ENCODE peak calls at places on chromosomes 13 and 19, in six cellular contexts. U is bronchial epithelial cell, I is heart right ventricle, K is kidney epithelial cell, P is A549, F is mucosa of descending colon. E is an unnamed sample.

GRCh38 chr19:55354698-55355212 is at the start of gene COX6B2:
- DNase-seq in U (no peak), I (no peak), K (no peak), P (no peak), F (no peak), E (no peak)

GRCh38 chr13:48043789-48044503 is 6.4 kb downstream of the NUDT15 start:
- DNase-seq in U (peak), I (no peak), K (no peak), P (no peak), F (no peak), E (peak)

GRCh38 chr19:39778763-39779162 is at the start of gene LEUTX:
- DNase-seq in U (no peak), I (no peak), K (no peak), P (no peak), F (no peak), E (no peak)

GRCh38 chr19:55156202-55157063 is 1.1 kb downstream of the TNNI3 start:
- DNase-seq in U (peak), I (peak), K (no peak), P (peak), F (peak), E (no peak)

GRCh38 chr13:46544811-46545210 is 8.2 kb upstream of the LRCH1 start:
- DNase-seq in U (no peak), I (no peak), K (no peak), P (no peak), F (no peak), E (no peak)

GRCh38 chr19:21434967-21435544 is 38.1 kb downstream of the ZNF493 start:
- DNase-seq in U (no peak), I (no peak), K (no peak), P (no peak), F (no peak), E (no peak)

GRCh38 chr13:95643471-95643813 is 1.1 kb downstream of the DZIP1 start:
- DNase-seq in U (no peak), I (no peak), K (no peak), P (peak), F (no peak), E (no peak)

GRCh38 chr13:95607363-95607762 is 37.1 kb downstream of the DZIP1 start:
- DNase-seq in U (peak), I (no peak), K (peak), P (peak), F (no peak), E (no peak)

GRCh38 chr13:43214124-43214523 is 190.7 kb downstream of the DNAJC15 start:
- DNase-seq in U (no peak), I (no peak), K (no peak), P (no peak), F (no peak), E (no peak)

GRCh38 chr13:60583911-60584753 is 187.1 kb downstream of the TDRD3 start:
- DNase-seq in U (peak), I (no peak), K (peak), P (peak), F (no peak), E (peak)

GRCh38 chr13:114067886-114068722 is 64.3 kb downstream of the RASA3 start:
- DNase-seq in U (no peak), I (no peak), K (no peak), P (no peak), F (peak), E (no peak)

GRCh38 chr13:34750078-34750703 is 191.9 kb upstream of the NBEA start:
- DNase-seq in U (no peak), I (peak), K (no peak), P (no peak), F (no peak), E (no peak)

GRCh38 chr19:46656541-46656940 is 4.4 kb downstream of the DACT3 start:
- DNase-seq in U (peak), I (no peak), K (no peak), P (no peak), F (no peak), E (no peak)

GRCh38 chr19:6220385-6221191 is 59.2 kb downstream of the MLLT1 start:
- DNase-seq in U (no peak), I (peak), K (no peak), P (no peak), F (peak), E (no peak)

GRCh38 chr13:82458169-82458568 is 1424.1 kb downstream of the SLITRK1 start:
- DNase-seq in U (no peak), I (no peak), K (no peak), P (no peak), F (no peak), E (no peak)

GRCh38 chr13:30112602-30113435 is 194.5 kb downstream of the KATNAL1 start:
- DNase-seq in U (peak), I (peak), K (no peak), P (peak), F (peak), E (peak)

GRCh38 chr19:3038214-3038613 is 9.1 kb upstream of the TLE2 start:
- DNase-seq in U (no peak), I (no peak), K (no peak), P (no peak), F (no peak), E (no peak)

GRCh38 chr19:12647490-12648071 is 19.0 kb downstream of the MAN2B1 start:
- DNase-seq in U (peak), I (peak), K (no peak), P (no peak), F (peak), E (no peak)

GRCh38 chr13:73683746-73684145 is 450.5 kb downstream of the KLF12 start:
- DNase-seq in U (no peak), I (no peak), K (no peak), P (no peak), F (no peak), E (no peak)

GRCh38 chr19:39553082-39553652 is 13.2 kb upstream of the EID2 start:
- DNase-seq in U (no peak), I (no peak), K (no peak), P (no peak), F (no peak), E (no peak)

GRCh38 chr19:56120371-56121179 is 520 bp downstream of the ZNF787 start:
- DNase-seq in U (peak), I (peak), K (no peak), P (peak), F (peak), E (no peak)

GRCh38 chr13:27489456-27489855 is 39.1 kb upstream of the MTIF3 start:
- DNase-seq in U (no peak), I (no peak), K (no peak), P (no peak), F (no peak), E (no peak)

GRCh38 chr19:13044160-13044853 is 49.0 kb downstream of the NFIX start:
- DNase-seq in U (peak), I (peak), K (no peak), P (no peak), F (no peak), E (no peak)

GRCh38 chr19:32649751-32650150 is 25.2 kb downstream of the ANKRD27 start:
- DNase-seq in U (no peak), I (peak), K (no peak), P (no peak), F (no peak), E (no peak)

GRCh38 chr19:15251749-15252397 is 19.6 kb upstream of the EPHX3 start:
- DNase-seq in U (peak), I (peak), K (peak), P (peak), F (peak), E (peak)

GRCh38 chr13:29753593-29754485 is 96.6 kb downstream of the UBL3 start:
- DNase-seq in U (no peak), I (no peak), K (no peak), P (no peak), F (no peak), E (no peak)

GRCh38 chr13:33918199-33918932 is 100.4 kb downstream of the RFC3 start:
- DNase-seq in U (peak), I (no peak), K (peak), P (peak), F (no peak), E (no peak)

GRCh38 chr19:41795031-41795461 is 1.3 kb upstream of the CEACAM3 start:
- DNase-seq in U (peak), I (no peak), K (no peak), P (peak), F (no peak), E (no peak)

GRCh38 chr19:41796362-41796761 is at the start of gene CEACAM3:
- DNase-seq in U (no peak), I (no peak), K (no peak), P (no peak), F (no peak), E (no peak)

GRCh38 chr19:41793414-41793727 is 3.0 kb upstream of the CEACAM3 start:
- DNase-seq in U (no peak), I (no peak), K (no peak), P (no peak), F (no peak), E (no peak)

DNA sequence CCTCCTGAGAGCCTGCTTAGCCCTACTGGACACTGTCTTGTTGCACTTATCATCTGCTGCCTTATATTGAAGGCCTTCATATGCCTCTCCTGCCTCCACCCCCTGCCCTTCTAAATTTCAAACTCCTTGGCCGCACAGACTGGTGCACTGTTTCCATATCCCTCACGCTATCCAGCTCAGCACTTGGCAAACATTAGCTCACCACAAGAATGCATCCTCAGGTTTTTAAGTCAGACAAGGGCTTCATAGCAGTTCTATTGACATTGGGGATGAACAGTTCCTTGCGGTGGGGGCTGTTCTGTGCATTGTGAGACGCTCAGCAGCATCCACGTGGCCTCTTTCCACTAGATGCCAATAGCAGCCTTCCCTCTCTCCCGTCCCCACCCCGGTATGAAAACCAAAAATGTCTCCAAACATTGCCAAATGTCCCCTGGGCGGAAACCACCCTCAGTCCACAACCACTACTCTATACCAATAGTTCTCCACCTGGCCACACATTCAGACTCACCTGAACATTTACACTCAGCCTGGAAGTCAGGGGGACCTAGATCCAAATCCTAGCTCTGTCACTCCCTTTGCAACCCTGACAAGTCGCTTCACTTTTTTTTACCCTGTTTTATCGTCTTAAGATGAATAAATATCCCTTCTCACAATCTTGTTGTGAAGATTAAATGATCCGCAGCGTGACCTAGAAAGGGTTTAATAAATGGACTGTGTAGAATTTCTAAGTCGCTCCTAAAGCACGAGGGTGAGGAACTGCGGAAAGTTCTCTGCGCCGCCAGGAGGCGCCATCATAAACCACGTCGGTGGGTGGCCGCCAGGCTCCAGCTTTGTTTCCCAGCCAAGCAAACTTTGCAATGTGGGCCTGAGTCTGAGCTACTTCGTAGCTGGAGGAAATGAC is 3.6 kb upstream of the CEACAM3 start:
- DNase-seq in U (peak), I (peak), K (no peak), P (peak), F (no peak), E (no peak)
- TF ChIP-seq CTCF in U (peak), I (peak), K (peak), P (peak), F (peak), E (peak)

GRCh38 chr19:11410682-11411081 is 8.4 kb downstream of the RGL3 start:
- DNase-seq in U (peak), I (no peak), K (peak), P (peak), F (no peak), E (no peak)

GRCh38 chr19:11401808-11402543 is 17.1 kb downstream of the RGL3 start:
- DNase-seq in U (no peak), I (no peak), K (no peak), P (no peak), F (no peak), E (no peak)

GRCh38 chr19:11408591-11408990 is 10.5 kb downstream of the RGL3 start:
- DNase-seq in U (no peak), I (no peak), K (no peak), P (no peak), F (no peak), E (no peak)

GRCh38 chr19:11404588-11405258 is 14.4 kb downstream of the RGL3 start:
- DNase-seq in U (no peak), I (no peak), K (no peak), P (no peak), F (no peak), E (no peak)

GRCh38 chr19:11405846-11406643 is 13.1 kb downstream of the RGL3 start:
- DNase-seq in U (no peak), I (peak), K (no peak), P (no peak), F (no peak), E (no peak)
- TF ChIP-seq CTCF in U (no peak), I (peak), K (peak), P (no peak), F (no peak), E (peak)

DNA sequence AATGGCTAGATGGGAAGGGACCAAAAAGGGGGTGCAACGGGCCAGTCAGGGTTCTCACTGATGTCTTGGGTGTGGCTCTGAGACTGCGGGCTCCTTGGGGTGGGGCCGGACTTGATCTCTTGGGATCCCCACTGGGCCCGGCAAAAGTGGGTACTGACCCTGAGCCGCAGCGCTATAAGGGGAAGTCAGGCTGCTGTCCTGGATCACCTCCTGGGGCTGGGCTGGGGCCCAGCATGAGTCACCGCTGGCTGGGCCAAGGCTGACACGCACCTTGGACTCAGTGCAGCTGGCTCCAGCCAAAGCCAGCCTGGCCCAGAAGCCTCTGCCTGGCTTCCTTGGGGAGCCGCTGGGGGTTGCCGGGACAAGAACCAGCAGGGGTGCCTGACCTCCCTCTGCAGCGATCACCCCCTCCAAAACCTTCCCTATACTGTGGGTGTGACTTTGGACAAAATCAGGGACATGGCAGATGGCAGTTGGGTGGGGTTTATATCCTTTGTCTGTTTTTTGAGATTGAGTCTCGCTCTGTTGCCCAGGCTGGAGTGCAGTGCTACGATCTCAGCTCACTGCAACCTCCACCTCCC is 614 bp upstream of the IQCN start:
- DNase-seq in U (peak), I (peak), K (no peak), P (peak), F (peak), E (no peak)
- TF ChIP-seq CTCF in U (no peak), I (no peak), K (no peak), P (no peak), F (no peak), E (peak)

GRCh38 chr19:49538643-49539042 is 10.8 kb downstream of the RCN3 start:
- DNase-seq in U (no peak), I (no peak), K (no peak), P (no peak), F (no peak), E (no peak)

GRCh38 chr19:49536921-49537462 is 9.2 kb downstream of the RCN3 start:
- DNase-seq in U (no peak), I (no peak), K (no peak), P (no peak), F (no peak), E (no peak)

GRCh38 chr19:49541914-49542313 is 14.1 kb downstream of the RCN3 start:
- DNase-seq in U (no peak), I (no peak), K (no peak), P (no peak), F (no peak), E (no peak)

GRCh38 chr19:49542446-49542845 is 14.6 kb downstream of the RCN3 start:
- DNase-seq in U (no peak), I (no peak), K (no peak), P (no peak), F (no peak), E (no peak)

DNA sequence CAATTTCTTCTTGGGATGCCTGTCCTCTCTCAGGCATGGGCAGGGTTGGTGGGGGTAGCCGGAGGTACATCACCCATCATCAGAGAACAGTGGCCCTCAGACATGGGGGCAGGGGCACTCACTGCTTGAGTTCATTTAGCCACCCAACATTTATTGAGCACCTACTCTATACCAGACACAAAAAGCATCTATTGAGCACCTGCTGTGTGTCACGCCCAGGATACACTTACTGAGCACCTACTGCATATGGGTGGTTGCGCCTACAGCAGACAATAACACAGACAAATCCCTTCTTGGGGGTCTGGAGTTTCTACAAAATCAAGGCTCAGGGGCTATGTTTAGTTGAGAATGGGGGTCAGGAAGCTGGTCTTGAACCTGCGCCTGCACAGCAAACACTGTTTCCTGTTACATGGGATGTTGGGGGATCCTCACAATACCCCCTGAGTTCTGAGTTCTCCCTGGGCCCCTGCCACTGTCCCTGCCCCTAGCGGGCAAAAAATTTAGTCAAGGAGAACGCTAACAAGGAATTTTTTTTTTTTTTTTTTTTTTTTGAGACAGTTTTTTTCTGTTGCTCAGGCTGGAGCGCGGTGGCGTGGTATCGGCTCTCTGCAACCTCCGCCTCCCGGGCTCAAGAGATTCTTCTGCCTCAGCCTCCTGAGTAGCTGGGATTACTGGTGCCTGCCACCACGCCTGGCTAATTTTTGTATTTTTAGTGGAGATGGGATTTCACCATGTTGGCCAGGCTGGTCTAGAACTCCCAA is 11.6 kb downstream of the RCN3 start:
- DNase-seq in U (no peak), I (no peak), K (no peak), P (no peak), F (no peak), E (no peak)
- TF ChIP-seq CTCF in U (no peak), I (no peak), K (no peak), P (no peak), F (no peak), E (no peak)

GRCh38 chr13:106490887-106491321 is 44.6 kb downstream of the EFNB2 start:
- DNase-seq in U (no peak), I (no peak), K (no peak), P (no peak), F (no peak), E (no peak)

GRCh38 chr13:106486287-106486686 is 49.2 kb downstream of the EFNB2 start:
- DNase-seq in U (no peak), I (no peak), K (no peak), P (no peak), F (no peak), E (no peak)

GRCh38 chr13:106488671-106489070 is 46.8 kb downstream of the EFNB2 start:
- DNase-seq in U (no peak), I (no peak), K (no peak), P (no peak), F (no peak), E (no peak)

GRCh38 chr13:106490177-106490576 is 45.3 kb downstream of the EFNB2 start:
- DNase-seq in U (no peak), I (no peak), K (no peak), P (no peak), F (no peak), E (no peak)

GRCh38 chr13:106488075-106488474 is 47.4 kb downstream of the EFNB2 start:
- DNase-seq in U (no peak), I (no peak), K (no peak), P (no peak), F (no peak), E (no peak)
- TF ChIP-seq CTCF in U (no peak), I (no peak), K (no peak), P (no peak), F (no peak), E (no peak)

DNA sequence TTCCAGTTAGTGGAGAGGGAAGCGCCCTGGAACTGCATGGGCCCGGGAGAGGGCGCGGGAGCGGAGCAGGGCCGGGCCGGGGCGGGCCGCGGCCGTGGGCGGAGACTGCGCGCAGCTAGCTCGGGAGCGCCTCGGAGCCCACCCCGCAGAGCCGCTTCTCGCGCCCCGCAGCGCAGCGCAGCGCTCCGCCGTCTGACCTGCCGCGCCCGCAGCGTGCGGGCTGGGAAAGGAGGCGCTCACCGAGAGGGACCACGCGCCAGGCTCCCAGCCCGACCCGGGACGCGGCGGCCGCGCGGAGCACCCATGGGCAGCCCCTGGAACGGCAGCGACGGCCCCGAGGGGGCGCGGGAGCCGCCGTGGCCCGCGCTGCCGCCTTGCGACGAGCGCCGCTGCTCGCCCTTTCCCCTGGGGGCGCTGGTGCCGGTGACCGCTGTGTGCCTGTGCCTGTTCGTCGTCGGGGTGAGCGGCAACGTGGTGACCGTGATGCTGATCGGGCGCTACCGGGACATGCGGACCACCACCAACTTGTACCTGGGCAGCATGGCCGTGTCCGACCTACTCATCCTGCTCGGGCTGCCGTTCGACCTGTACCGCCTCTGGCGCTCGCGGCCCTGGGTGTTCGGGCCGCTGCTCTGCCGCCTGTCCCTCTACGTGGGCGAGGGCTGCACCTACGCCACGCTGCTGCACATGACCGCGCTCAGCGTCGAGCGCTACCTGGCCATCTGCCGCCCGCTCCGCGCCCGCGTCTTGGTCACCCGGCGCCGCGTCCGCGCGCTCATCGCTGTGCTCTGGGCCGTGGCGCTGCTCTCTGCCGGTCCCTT is at the start of gene MLNR:
- DNase-seq in U (no peak), I (peak), K (no peak), P (peak), F (peak), E (no peak)
- TF ChIP-seq CTCF in U (peak), I (no peak), K (no peak), P (peak), F (no peak), E (no peak)